ENCODE peak calls at places on chromosomes 3 and 15, in six cellular contexts. P is HepG2, S is HCT116, K is GM12878, N is K562, O is H1. L is an unnamed sample.

GRCh38 chr3:123929325-123929724 is 31.7 kb downstream of the CCDC14 start:
- DNase-seq in O (no peak), K (no peak), S (no peak), N (no peak), P (no peak), L (no peak)

GRCh38 chr3:74066456-74066855 is 441.7 kb upstream of the PDZRN3 start:
- DNase-seq in N (no peak), K (no peak), P (no peak), S (no peak), O (no peak), L (peak; percentile 30)

GRCh38 chr15:41417418-41417811 is 520 bp downstream of the RTF1 start:
- DNase-seq in O (no peak), K (no peak), N (peak; percentile 59), P (no peak), S (no peak), L (no peak)

GRCh38 chr15:60326824-60327654 is 70.7 kb downstream of the ANXA2 start:
- DNase-seq in K (no peak), P (peak; percentile 50), S (peak; percentile 47), O (no peak), N (peak; percentile 68), L (peak; percentile 56)

GRCh38 chr15:70252056-70252935 is 154.6 kb upstream of the TLE3 start:
- DNase-seq in P (no peak), K (no peak), N (no peak), O (no peak), S (no peak), L (no peak)

GRCh38 chr15:31222769-31223345 is 103.8 kb upstream of the KLF13 start:
- DNase-seq in O (no peak), N (no peak), S (no peak), P (no peak), K (no peak), L (no peak)

GRCh38 chr15:38074029-38074428 is 139.6 kb downstream of the TMCO5A start:
- DNase-seq in S (no peak), K (no peak), O (no peak), N (no peak), P (no peak), L (no peak)

GRCh38 chr3:66398228-66399025 is 102.4 kb downstream of the LRIG1 start:
- DNase-seq in O (no peak), K (no peak), S (no peak), N (no peak), P (no peak), L (no peak)

GRCh38 chr15:29540479-29540878 is 270.9 kb upstream of the NSMCE3 start:
- DNase-seq in O (no peak), N (no peak), P (no peak), S (no peak), K (no peak), L (no peak)

GRCh38 chr3:13134879-13135206 is 61.6 kb upstream of the IQSEC1 start:
- DNase-seq in P (no peak), O (no peak), N (no peak), S (no peak), K (no peak), L (no peak)

GRCh38 chr15:90742082-90742481 is 24.9 kb downstream of the BLM start:
- DNase-seq in N (peak; percentile 45), S (no peak), P (no peak), K (no peak), O (no peak), L (no peak)

GRCh38 chr3:151192545-151192944 is 10.5 kb downstream of the GPR171 start:
- DNase-seq in O (no peak), N (no peak), P (no peak), S (no peak), K (no peak), L (no peak)

GRCh38 chr3:136752046-136752326 is 192 bp downstream of the STAG1 start:
- DNase-seq in S (no peak), P (no peak), N (no peak), O (no peak), K (no peak), L (no peak)

GRCh38 chr3:130905551-130905950 is 11.7 kb downstream of the ATP2C1 start:
- DNase-seq in S (no peak), N (no peak), P (no peak), K (no peak), O (no peak), L (no peak)

GRCh38 chr3:80158332-80158731 is 390.5 kb upstream of the ROBO1 start:
- DNase-seq in S (no peak), P (no peak), O (no peak), K (no peak), N (no peak), L (no peak)

GRCh38 chr3:141845407-141846049 is 30.9 kb upstream of the ATP1B3 start:
- DNase-seq in P (no peak), O (peak; percentile 53), N (peak; percentile 57), K (no peak), S (no peak), L (peak; percentile 32)

GRCh38 chr3:196115678-196116083 is 33.8 kb upstream of the TFRC start:
- DNase-seq in S (no peak), O (no peak), N (no peak), K (peak; percentile 80), P (no peak), L (no peak)

GRCh38 chr15:99749386-99749785 is 16.1 kb upstream of the LYSMD4 start:
- DNase-seq in K (no peak), N (no peak), P (peak; percentile 50), S (no peak), O (peak; percentile 10), L (no peak)

GRCh38 chr15:100893261-100893963 is 13.8 kb downstream of the ALDH1A3 start:
- DNase-seq in N (no peak), K (no peak), O (no peak), S (no peak), P (no peak), L (no peak)

GRCh38 chr3:114809668-114810413 is 337.2 kb downstream of the ZBTB20 start:
- DNase-seq in K (peak; percentile 79), N (no peak), S (no peak), P (peak; percentile 8), O (no peak), L (no peak)

GRCh38 chr3:107627962-107628542 is 105.3 kb downstream of the BBX start:
- DNase-seq in K (no peak), S (no peak), P (no peak), O (no peak), N (no peak), L (no peak)

GRCh38 chr15:71333839-71334238 is 218.6 kb downstream of the THSD4 start:
- DNase-seq in O (no peak), S (no peak), N (no peak), K (no peak), P (no peak), L (no peak)

GRCh38 chr3:165192610-165193192 is 3.5 kb downstream of the SLITRK3 start:
- DNase-seq in K (no peak), S (no peak), O (peak; percentile 76), N (no peak), P (no peak), L (peak; percentile 87)

GRCh38 chr3:134651347-134652041 is 672 bp upstream of the KY start:
- DNase-seq in O (no peak), N (no peak), P (no peak), K (no peak), S (no peak), L (no peak)

GRCh38 chr3:27686642-27687041 is 35.5 kb downstream of the EOMES start:
- DNase-seq in K (no peak), O (no peak), S (no peak), P (no peak), N (no peak), L (no peak)

GRCh38 chr3:9247361-9248231 is 1.9 kb downstream of the SRGAP3 start:
- DNase-seq in P (no peak), O (no peak), N (no peak), S (no peak), K (no peak), L (no peak)

GRCh38 chr15:74830868-74831267 is 4.4 kb downstream of the CPLX3 start:
- DNase-seq in O (no peak), P (no peak), K (no peak), S (no peak), N (no peak), L (no peak)
- TF ChIP-seq ZNF274 in O (no peak), P (no peak), K (no peak), S (no peak), N (no peak), L (no peak)

GRCh38 chr3:148863814-148864213 is 1.3 kb upstream of the CPA3 start:
- DNase-seq in S (no peak), O (no peak), P (no peak), N (no peak), K (no peak), L (no peak)

GRCh38 chr3:148863297-148863696 is 1.8 kb upstream of the CPA3 start:
- DNase-seq in K (no peak), O (no peak), P (no peak), S (no peak), N (no peak), L (no peak)

GRCh38 chr3:148865039-148865438 is at the start of gene CPA3:
- DNase-seq in K (no peak), P (no peak), S (no peak), N (no peak), O (no peak), L (no peak)

GRCh38 chr3:148857321-148857720 is 7.8 kb upstream of the CPA3 start:
- DNase-seq in O (no peak), S (no peak), N (no peak), P (no peak), K (no peak), L (no peak)

GRCh38 chr3:148861277-148861869 is 3.7 kb upstream of the CPA3 start:
- DNase-seq in S (peak; percentile 40), K (no peak), P (peak; percentile 29), O (no peak), N (peak; percentile 50), L (peak; percentile 6)
- TF ChIP-seq ZNF274 in S (no peak), K (no peak), P (no peak), O (no peak), N (no peak), L (no peak)

DNA sequence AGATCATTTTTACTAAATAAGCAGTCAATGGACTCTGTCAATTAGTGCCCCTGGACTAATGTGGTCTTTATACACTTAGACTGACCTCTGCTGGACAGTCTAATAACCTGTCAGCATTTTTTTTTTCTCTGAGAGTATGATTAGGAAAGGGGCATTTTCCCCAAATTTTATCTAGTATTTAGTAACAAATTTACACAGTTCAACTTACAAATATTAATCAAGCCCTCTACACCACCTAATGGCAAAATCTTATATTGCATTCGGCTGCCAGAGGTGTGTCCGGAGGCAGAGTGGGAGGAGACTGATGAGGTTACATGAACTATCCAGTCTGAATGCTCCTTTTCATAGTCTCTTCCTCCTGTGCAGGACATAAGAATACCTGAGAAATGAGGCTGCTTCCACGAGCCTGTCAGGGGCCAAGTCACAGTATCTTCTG is 36.0 kb upstream of the COLQ start:
- DNase-seq in S (peak; percentile 82), O (peak; percentile 55), K (peak; percentile 67), P (peak; percentile 75), N (peak; percentile 81), L (peak; percentile 16)
- TF ChIP-seq ZNF274 in S (no peak), O (no peak), K (no peak), P (no peak), N (no peak), L (no peak)

DNA sequence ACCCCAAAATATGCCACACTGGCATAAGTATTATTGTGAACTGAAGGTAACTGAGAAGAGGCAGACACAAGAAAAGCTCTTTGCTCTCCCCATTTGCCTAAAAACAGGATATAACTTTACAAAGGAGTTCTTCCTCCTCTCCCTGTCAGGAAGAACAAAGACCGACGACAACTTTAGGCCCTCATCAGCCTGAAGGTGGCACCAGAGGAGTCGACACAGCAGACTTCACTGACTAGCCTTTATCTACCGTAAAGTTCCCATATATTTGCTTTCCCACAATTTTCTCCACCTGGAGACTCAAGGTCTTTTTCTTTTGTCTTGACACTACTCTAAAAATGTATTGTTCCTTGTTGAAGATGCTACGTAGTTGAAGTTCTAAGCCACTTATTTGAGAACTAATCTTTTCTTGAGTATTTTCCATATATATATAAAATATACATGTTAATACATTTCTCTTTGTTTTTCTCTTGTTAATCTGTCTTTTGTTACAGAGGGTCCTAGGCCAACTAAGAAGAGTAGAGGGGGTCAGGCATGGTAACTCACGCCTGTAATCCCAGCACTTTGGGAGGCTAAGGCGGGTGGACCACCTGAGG is 16.2 kb upstream of the XIRP1 start:
- DNase-seq in K (no peak), O (no peak), N (peak; percentile 73), S (peak; percentile 54), P (peak; percentile 21), L (no peak)
- TF ChIP-seq ZNF274 in K (no peak), O (no peak), N (no peak), S (no peak), P (no peak), L (no peak)